ENCODE peak calls at places on chromosomes 6 and 20, in six cellular contexts. One of them, this sample, is unnamed.

GRCh38 chr6:132411296-132411695 is 10.0 kb upstream of the MOXD1 start:
- DNase-seq in aorta: no peak
- DNase-seq in CD8-positive, alpha-beta T cell: no peak
- DNase-seq in kidney epithelial cell: no peak
- DNase-seq in A549: no peak
- DNase-seq in hepatocyte: no peak
- DNase-seq in this sample: no peak

GRCh38 chr20:13865825-13866351 is 81.1 kb downstream of the NDUFAF5 start:
- DNase-seq in hepatocyte: peak
- DNase-seq in CD8-positive, alpha-beta T cell: no peak
- DNase-seq in aorta: no peak
- DNase-seq in kidney epithelial cell: no peak
- DNase-seq in A549: no peak
- DNase-seq in this sample: no peak

GRCh38 chr6:53496797-53497196 is 48.1 kb downstream of the GCLC start:
- DNase-seq in hepatocyte: peak
- DNase-seq in kidney epithelial cell: peak
- DNase-seq in aorta: no peak
- DNase-seq in CD8-positive, alpha-beta T cell: no peak
- DNase-seq in A549: peak
- DNase-seq in this sample: peak

GRCh38 chr20:7773511-7773910 is 166.7 kb downstream of the HAO1 start:
- DNase-seq in A549: no peak
- DNase-seq in kidney epithelial cell: no peak
- DNase-seq in CD8-positive, alpha-beta T cell: no peak
- DNase-seq in aorta: no peak
- DNase-seq in hepatocyte: no peak
- DNase-seq in this sample: no peak

GRCh38 chr6:3449750-3450305 is 7.0 kb downstream of the SLC22A23 start:
- DNase-seq in kidney epithelial cell: no peak
- DNase-seq in A549: no peak
- DNase-seq in CD8-positive, alpha-beta T cell: no peak
- DNase-seq in hepatocyte: no peak
- DNase-seq in aorta: no peak
- DNase-seq in this sample: no peak

GRCh38 chr6:83474309-83474708 is 38.0 kb upstream of the PRSS35 start:
- DNase-seq in aorta: no peak
- DNase-seq in CD8-positive, alpha-beta T cell: no peak
- DNase-seq in kidney epithelial cell: peak
- DNase-seq in A549: no peak
- DNase-seq in hepatocyte: no peak
- DNase-seq in this sample: peak

GRCh38 chr20:2217857-2218529 is 77.8 kb upstream of the TGM3 start:
- DNase-seq in hepatocyte: no peak
- DNase-seq in aorta: no peak
- DNase-seq in kidney epithelial cell: no peak
- DNase-seq in CD8-positive, alpha-beta T cell: no peak
- DNase-seq in A549: no peak
- DNase-seq in this sample: no peak

GRCh38 chr6:26501482-26501986 is 1.4 kb downstream of the BTN1A1 start:
- DNase-seq in kidney epithelial cell: no peak
- DNase-seq in CD8-positive, alpha-beta T cell: no peak
- DNase-seq in aorta: peak
- DNase-seq in hepatocyte: peak
- DNase-seq in A549: no peak
- DNase-seq in this sample: no peak

GRCh38 chr20:611843-612185 is 1.7 kb upstream of the TCF15 start:
- DNase-seq in kidney epithelial cell: no peak
- DNase-seq in CD8-positive, alpha-beta T cell: no peak
- DNase-seq in aorta: peak
- DNase-seq in hepatocyte: no peak
- DNase-seq in A549: no peak
- DNase-seq in this sample: no peak

GRCh38 chr6:13519839-13520238 is 32.4 kb upstream of the GFOD1 start:
- DNase-seq in kidney epithelial cell: no peak
- DNase-seq in aorta: no peak
- DNase-seq in A549: no peak
- DNase-seq in hepatocyte: no peak
- DNase-seq in CD8-positive, alpha-beta T cell: no peak
- DNase-seq in this sample: no peak

GRCh38 chr20:63552481-63553249 is 1.3 kb upstream of the FNDC11 start:
- DNase-seq in kidney epithelial cell: no peak
- DNase-seq in hepatocyte: no peak
- DNase-seq in CD8-positive, alpha-beta T cell: no peak
- DNase-seq in A549: no peak
- DNase-seq in aorta: no peak
- DNase-seq in this sample: no peak
- H3K4me3 ChIP-seq in kidney epithelial cell: no peak
- H3K4me3 ChIP-seq in hepatocyte: no peak
- H3K4me3 ChIP-seq in CD8-positive, alpha-beta T cell: peak
- H3K4me3 ChIP-seq in A549: no peak
- H3K4me3 ChIP-seq in aorta: no peak
- H3K4me3 ChIP-seq in this sample: no peak

DNA sequence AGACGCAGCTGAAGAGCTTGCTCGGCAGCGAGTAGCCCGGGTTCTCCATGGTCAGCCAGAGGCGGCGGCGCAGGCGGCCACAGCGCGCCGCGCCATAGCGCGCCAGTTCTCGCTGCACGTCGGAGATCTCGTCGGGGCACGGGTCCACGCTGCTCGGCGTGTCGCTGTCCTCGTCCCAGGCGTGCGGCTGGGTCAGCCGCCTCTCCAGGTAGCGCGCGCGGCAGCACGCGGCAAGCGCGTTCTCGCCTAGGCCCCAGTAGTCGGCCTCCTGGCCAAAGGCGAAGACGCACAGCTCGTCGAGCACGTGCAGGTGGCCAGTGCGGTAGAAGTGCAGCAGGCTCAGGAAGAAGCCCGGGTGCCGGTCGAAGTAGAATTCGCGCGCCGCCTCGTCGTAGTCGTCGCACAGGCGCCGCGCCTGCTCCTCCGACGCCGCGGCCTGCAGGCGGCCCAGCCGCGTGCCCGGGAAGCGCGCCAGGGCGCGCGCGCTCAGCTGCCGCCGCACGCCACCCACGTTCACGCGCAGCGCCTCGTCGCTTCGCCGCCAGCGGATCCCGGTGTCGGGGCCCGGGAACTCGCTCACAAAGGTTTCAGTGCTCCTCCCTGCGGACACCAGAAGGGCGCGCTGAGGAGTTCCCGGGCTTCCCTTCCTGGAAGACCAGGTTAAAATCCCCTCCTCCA is 2.7 kb downstream of the KCNS1 start:
- DNase-seq in hepatocyte: peak
- DNase-seq in kidney epithelial cell: no peak
- DNase-seq in CD8-positive, alpha-beta T cell: no peak
- DNase-seq in aorta: no peak
- DNase-seq in A549: no peak
- DNase-seq in this sample: peak
- H3K4me3 ChIP-seq in hepatocyte: no peak
- H3K4me3 ChIP-seq in kidney epithelial cell: peak
- H3K4me3 ChIP-seq in CD8-positive, alpha-beta T cell: peak
- H3K4me3 ChIP-seq in aorta: no peak
- H3K4me3 ChIP-seq in A549: no peak
- H3K4me3 ChIP-seq in this sample: no peak

DNA sequence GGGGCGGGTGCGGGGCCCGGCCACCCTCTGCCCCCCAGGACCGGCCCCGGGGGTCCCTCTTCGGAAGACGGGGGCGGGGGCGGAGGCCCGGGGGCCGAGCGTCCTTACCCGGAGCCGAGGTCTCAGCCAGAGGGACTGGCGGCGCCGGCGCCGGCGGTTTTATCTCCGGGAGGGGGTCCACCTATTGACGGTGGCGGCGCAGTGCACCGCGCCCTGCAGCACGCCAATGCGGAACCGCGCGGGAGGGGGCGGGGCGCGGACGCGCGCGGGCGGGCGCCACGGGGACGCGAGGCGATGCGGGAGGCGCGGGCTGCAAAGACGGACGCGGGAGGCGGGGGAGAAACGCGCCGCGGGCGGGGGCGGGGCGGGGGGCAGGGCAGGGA is at the start of gene EEF1A2:
- DNase-seq in A549: peak
- DNase-seq in CD8-positive, alpha-beta T cell: no peak
- DNase-seq in kidney epithelial cell: no peak
- DNase-seq in hepatocyte: peak
- DNase-seq in aorta: peak
- DNase-seq in this sample: no peak
- H3K4me3 ChIP-seq in A549: peak
- H3K4me3 ChIP-seq in CD8-positive, alpha-beta T cell: no peak
- H3K4me3 ChIP-seq in kidney epithelial cell: peak
- H3K4me3 ChIP-seq in hepatocyte: no peak
- H3K4me3 ChIP-seq in aorta: no peak
- H3K4me3 ChIP-seq in this sample: no peak

GRCh38 chr6:170159040-170159965 is 131.6 kb downstream of the DLL1 start:
- DNase-seq in A549: no peak
- DNase-seq in kidney epithelial cell: no peak
- DNase-seq in aorta: peak
- DNase-seq in hepatocyte: no peak
- DNase-seq in CD8-positive, alpha-beta T cell: no peak
- DNase-seq in this sample: no peak
- H3K4me3 ChIP-seq in A549: no peak
- H3K4me3 ChIP-seq in kidney epithelial cell: no peak
- H3K4me3 ChIP-seq in aorta: no peak
- H3K4me3 ChIP-seq in hepatocyte: no peak
- H3K4me3 ChIP-seq in CD8-positive, alpha-beta T cell: no peak
- H3K4me3 ChIP-seq in this sample: no peak